ENCODE peak calls at places on chromosomes 4 and X, in eight cellular contexts. S, B, K, A, C, U, J and D are unnamed samples.

GRCh38 chr4:156169861-156170260 is 216.2 kb upstream of the CTSO start:
- DNase-seq in S (no peak), C (no peak), K (no peak), U (no peak), A (peak), B (no peak), J (no peak), D (no peak)

GRCh38 chr4:106775636-106776035 is 260.5 kb downstream of the DKK2 start:
- DNase-seq in C (no peak), S (no peak), J (no peak), A (no peak), B (no peak), K (no peak), U (no peak), D (no peak)

GRCh38 chrX:43870758-43871419 is 11.4 kb downstream of the MAOB start:
- DNase-seq in B (no peak), S (no peak), A (no peak), C (no peak), J (peak), K (no peak), U (no peak), D (no peak)

GRCh38 chr4:170102426-170102825 is 12.7 kb upstream of the AADAT start:
- DNase-seq in C (no peak), S (no peak), A (no peak), U (no peak), B (no peak), J (no peak), K (no peak), D (no peak)

GRCh38 chr4:16827762-16828724 is 70.4 kb downstream of the LDB2 start:
- DNase-seq in S (no peak), B (peak), A (no peak), C (no peak), J (peak), U (no peak), K (no peak), D (no peak)

GRCh38 chr4:121686265-121686664 is 10.5 kb downstream of the ANXA5 start:
- DNase-seq in K (no peak), C (no peak), J (no peak), A (no peak), B (no peak), U (no peak), S (peak), D (no peak)

GRCh38 chr4:14168919-14169318 is 541.4 kb upstream of the BOD1L1 start:
- DNase-seq in A (no peak), S (peak), J (peak), C (no peak), B (peak), U (no peak), K (no peak), D (no peak)

GRCh38 chr4:1491630-1492457 is 85.6 kb upstream of the NKX1-1 start:
- DNase-seq in C (no peak), A (peak), B (no peak), K (no peak), U (no peak), J (no peak), S (no peak), D (no peak)

GRCh38 chr4:159103406-159104131 is 690 bp downstream of the RAPGEF2 start:
- DNase-seq in C (peak), A (peak), S (peak), K (peak), J (peak), B (peak), U (peak), D (peak)

GRCh38 chr4:60724623-60725022 is 475.5 kb upstream of the ADGRL3 start:
- DNase-seq in U (no peak), B (peak), C (no peak), J (peak), S (no peak), K (no peak), A (peak), D (no peak)

GRCh38 chr4:86822136-86822535 is 27.0 kb downstream of the SLC10A6 start:
- DNase-seq in J (no peak), B (no peak), U (no peak), K (no peak), A (no peak), C (no peak), S (no peak), D (no peak)

GRCh38 chrX:1453951-1454785 is 1.5 kb upstream of the ASMTL start:
- DNase-seq in K (peak), C (peak), J (peak), B (peak), S (peak), U (peak), A (peak), D (peak)

DNA sequence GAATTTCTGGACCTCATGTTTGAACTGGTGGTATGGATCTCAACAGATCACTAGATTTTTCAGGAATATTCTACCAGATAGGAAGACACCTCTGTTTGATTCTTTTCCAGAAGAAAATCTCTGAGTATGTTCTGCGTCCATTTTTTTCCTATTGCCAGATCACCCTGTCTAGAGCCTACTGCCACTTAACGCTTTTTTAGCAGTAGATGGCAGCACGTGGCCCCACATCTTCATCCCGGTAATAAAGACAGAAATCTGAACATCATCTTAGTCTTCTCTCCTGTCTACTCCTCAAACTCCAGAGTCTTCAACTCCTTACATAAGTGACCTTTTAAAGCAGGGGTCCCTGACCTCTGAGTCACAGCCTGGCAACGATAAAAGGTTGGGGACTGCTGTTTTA is 184.7 kb downstream of the TMA16 start:
- DNase-seq in S (peak), C (no peak), B (no peak), A (no peak), J (peak), U (no peak), K (no peak), D (no peak)
- TF ChIP-seq CTCF in S (peak), C (peak), B (no peak), A (peak), J (no peak), U (no peak), K (no peak), D (no peak)

GRCh38 chr4:6308890-6309643 is 39.4 kb downstream of the WFS1 start:
- DNase-seq in B (peak), U (no peak), K (no peak), S (peak), A (peak), C (no peak), J (no peak), D (no peak)
- TF ChIP-seq CTCF in B (no peak), U (no peak), K (no peak), S (no peak), A (peak), C (no peak), J (peak), D (no peak)

GRCh38 chr4:33160126-33160525 is 2440.0 kb downstream of the PCDH7 start:
- DNase-seq in S (peak), A (peak), B (peak), C (no peak), J (no peak), K (no peak), U (no peak), D (no peak)
- TF ChIP-seq CTCF in S (no peak), A (peak), B (peak), C (peak), J (peak), K (no peak), U (peak), D (no peak)

GRCh38 chr4:78296261-78296660 is 239.1 kb downstream of the FRAS1 start:
- DNase-seq in A (peak), J (no peak), U (no peak), C (no peak), K (no peak), S (no peak), B (no peak), D (no peak)
- TF ChIP-seq CTCF in A (peak), J (no peak), U (no peak), C (no peak), K (no peak), S (no peak), B (no peak), D (no peak)

GRCh38 chr4:33381806-33382205 is 2661.6 kb downstream of the PCDH7 start:
- DNase-seq in J (no peak), C (no peak), A (no peak), S (no peak), K (no peak), U (no peak), B (no peak), D (no peak)

GRCh38 chr4:33390977-33391376 is 2670.8 kb downstream of the PCDH7 start:
- DNase-seq in A (no peak), S (no peak), C (no peak), J (no peak), K (no peak), B (no peak), U (no peak), D (no peak)

DNA sequence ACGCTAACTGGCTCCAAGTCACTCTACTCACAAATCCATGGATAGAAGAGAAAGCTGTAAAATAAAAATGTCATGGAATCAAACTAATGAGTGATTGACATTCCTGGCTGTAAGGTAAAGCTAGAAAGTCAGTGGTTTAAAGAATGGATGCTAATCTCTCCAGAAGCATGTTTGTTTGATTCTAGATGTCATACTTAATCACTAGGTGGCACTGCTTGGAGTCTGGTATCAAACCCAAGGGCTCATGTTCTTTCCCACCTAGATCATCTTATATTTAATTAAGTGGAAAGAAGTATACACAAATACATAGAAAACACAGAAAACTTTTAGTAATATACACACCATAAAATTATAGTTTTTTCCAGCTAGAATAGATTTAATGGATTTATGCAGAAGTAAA is 2666.6 kb downstream of the PCDH7 start:
- DNase-seq in A (no peak), J (no peak), U (no peak), S (peak), C (no peak), B (peak), K (no peak), D (no peak)
- TF ChIP-seq CTCF in A (peak), J (no peak), U (no peak), S (no peak), C (no peak), B (no peak), K (no peak), D (no peak)

GRCh38 chrX:78092296-78092695 is 11.8 kb upstream of the PGK1 start:
- DNase-seq in C (no peak), U (no peak), S (peak), A (peak), J (no peak), K (no peak), B (peak), D (no peak)
- TF ChIP-seq CTCF in C (peak), U (no peak), S (peak), A (peak), J (peak), K (no peak), B (peak), D (peak)

DNA sequence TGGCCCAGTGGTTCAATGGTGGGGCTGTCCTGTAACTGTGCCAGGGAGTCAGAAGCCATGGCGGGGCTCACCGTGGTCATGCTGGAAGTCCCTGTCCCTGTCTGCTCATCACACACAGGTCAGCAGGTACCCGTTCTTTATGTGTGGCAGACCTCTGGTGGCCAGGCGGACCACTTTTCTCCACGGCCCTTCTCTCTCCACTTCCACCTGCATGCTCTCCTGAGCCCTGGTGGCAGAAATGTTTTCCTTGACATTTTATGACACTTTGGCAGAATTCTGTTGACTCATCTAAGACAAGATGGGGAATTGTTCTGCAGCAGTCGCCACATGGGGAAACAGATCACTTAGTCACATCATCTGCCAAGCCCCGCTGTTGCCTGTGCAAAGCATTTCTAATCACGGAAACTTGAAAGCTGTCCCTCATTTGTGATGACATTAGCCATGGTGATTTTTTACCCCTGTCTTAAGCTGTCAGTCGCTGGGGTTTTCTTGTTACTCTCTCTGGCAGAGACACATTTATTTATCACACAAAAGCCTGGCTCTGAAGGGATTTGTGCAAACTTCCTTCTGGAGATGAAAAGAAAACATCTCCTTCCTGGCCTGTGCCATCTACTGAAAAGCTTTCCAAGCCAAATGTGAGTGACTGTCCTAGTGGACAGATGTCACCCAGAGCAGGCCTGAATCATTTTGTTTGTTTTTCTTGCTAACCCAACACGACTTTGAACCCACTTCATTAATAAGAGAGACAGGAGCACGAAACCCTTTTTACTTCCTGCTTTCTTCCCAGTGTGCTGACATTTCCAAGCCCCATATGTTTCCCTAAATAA is 38.8 kb upstream of the STIM2 start:
- DNase-seq in J (no peak), C (no peak), B (no peak), K (no peak), U (no peak), S (peak), A (no peak), D (no peak)
- TF ChIP-seq CTCF in J (no peak), C (no peak), B (no peak), K (no peak), U (no peak), S (no peak), A (peak), D (no peak)

DNA sequence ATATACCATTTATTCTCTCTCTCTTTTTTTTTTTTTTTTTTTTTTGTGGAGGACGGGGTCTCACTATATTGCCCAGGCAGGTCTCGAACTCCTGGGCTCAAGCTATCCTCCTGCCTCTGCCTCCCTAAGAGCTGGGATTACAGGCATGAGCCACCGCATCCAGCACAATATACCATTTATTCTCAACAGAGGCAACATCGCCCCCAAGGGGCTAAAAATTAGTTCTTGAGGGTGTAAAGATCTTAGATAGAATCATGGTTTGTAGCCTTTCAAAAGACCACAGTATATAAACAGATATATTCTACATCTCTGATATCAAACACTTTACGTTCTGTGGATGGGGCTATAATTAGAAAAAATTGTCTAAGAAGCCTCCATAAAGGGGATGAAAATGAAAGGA is 39.8 kb upstream of the TCEAL2 start:
- DNase-seq in C (no peak), U (no peak), J (peak), B (no peak), K (no peak), A (no peak), S (no peak), D (no peak)
- TF ChIP-seq CTCF in C (no peak), U (no peak), J (no peak), B (no peak), K (no peak), A (peak), S (no peak), D (no peak)

GRCh38 chr4:77819409-77819835 is 254 bp upstream of the CNOT6L start:
- DNase-seq in K (no peak), S (no peak), J (no peak), B (no peak), C (peak), U (peak), A (no peak), D (peak)

GRCh38 chr4:77821775-77822174 is 2.6 kb upstream of the CNOT6L start:
- DNase-seq in K (peak), S (no peak), U (no peak), A (no peak), J (no peak), C (no peak), B (no peak), D (no peak)

GRCh38 chr4:77820836-77821561 is 1.8 kb upstream of the CNOT6L start:
- DNase-seq in A (no peak), K (peak), S (no peak), C (no peak), J (peak), B (peak), U (no peak), D (no peak)

GRCh38 chr4:77818667-77819408 is at the start of gene CNOT6L:
- DNase-seq in U (peak), A (peak), B (peak), K (peak), C (peak), S (peak), J (peak), D (peak)

DNA sequence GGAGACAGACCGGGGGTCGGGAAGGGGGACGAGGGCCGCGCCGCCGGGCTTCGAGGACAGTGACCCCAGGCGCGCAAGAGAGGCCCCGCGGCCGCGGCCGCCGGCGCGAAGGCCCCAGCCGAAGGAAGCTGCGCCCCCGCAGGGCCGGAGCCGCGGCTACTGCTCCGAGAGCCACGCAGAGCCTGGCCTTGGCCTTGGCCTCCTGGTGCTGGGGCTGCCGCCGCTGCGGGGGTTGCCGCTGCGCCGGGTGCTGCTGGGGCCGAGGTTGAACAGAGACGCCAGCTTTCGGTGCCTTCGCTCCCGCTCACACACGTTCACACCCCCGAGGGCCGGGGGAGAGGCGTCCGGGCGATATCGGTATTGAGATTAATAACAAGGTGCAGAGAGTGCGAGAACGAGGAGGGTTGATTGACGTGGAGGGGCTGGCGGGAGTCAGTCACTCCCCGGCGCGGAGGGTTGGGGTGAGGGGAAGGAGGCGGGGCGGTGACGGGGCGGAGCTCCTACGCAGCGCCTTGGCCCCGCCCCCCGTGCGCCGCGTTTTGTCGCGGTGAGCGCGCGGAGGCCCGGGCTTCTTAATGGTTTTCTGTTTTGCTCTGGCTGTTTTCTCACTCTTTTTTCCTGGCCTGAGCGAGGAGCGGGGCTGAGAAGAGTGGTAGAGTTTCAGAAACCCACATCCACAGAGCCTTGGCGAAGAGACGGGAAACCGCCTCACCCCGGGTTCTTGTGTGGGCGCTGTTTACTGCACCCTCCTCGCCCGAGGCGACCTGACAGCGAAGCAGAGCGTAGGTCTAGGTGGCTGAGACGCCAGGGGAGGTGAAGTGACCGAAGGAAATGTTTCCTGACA is 890 bp upstream of the CNOT6L start:
- DNase-seq in J (peak), U (peak), K (peak), C (peak), A (peak), S (peak), B (peak), D (peak)
- TF ChIP-seq CTCF in J (peak), U (no peak), K (no peak), C (no peak), A (no peak), S (no peak), B (peak), D (no peak)